ENCODE peak calls at places on chromosome 21, in six cellular contexts. One of them, this sample, is unnamed.

GRCh38 chr21:31316488-31317169 is 27.4 kb downstream of the TIAM1 start:
- DNase-seq in mesothelial cell of epicardium: no peak
- DNase-seq in GM12865: no peak
- DNase-seq in adrenal gland: no peak
- DNase-seq in right lobe of liver: no peak
- DNase-seq in pancreas: no peak
- DNase-seq in this sample: no peak

GRCh38 chr21:29834617-29835016 is 105.2 kb downstream of the GRIK1 start:
- DNase-seq in mesothelial cell of epicardium: no peak
- DNase-seq in GM12865: no peak
- DNase-seq in adrenal gland: no peak
- DNase-seq in right lobe of liver: no peak
- DNase-seq in pancreas: no peak
- DNase-seq in this sample: no peak

GRCh38 chr21:31514598-31514997 is 144.9 kb upstream of the SOD1 start:
- DNase-seq in mesothelial cell of epicardium: no peak
- DNase-seq in GM12865: no peak
- DNase-seq in adrenal gland: no peak
- DNase-seq in right lobe of liver: no peak
- DNase-seq in pancreas: peak
- DNase-seq in this sample: no peak

GRCh38 chr21:36385909-36386642 is 884 bp downstream of the CHAF1B start:
- DNase-seq in mesothelial cell of epicardium: no peak
- DNase-seq in GM12865: peak
- DNase-seq in adrenal gland: no peak
- DNase-seq in right lobe of liver: no peak
- DNase-seq in pancreas: no peak
- DNase-seq in this sample: no peak

GRCh38 chr21:37380349-37381323 is 14.1 kb downstream of the DYRK1A start:
- DNase-seq in mesothelial cell of epicardium: no peak
- DNase-seq in GM12865: no peak
- DNase-seq in adrenal gland: peak
- DNase-seq in right lobe of liver: peak
- DNase-seq in pancreas: peak
- DNase-seq in this sample: no peak

GRCh38 chr21:33549848-33550771 is 7.3 kb downstream of the SON start:
- DNase-seq in mesothelial cell of epicardium: no peak
- DNase-seq in GM12865: no peak
- DNase-seq in adrenal gland: no peak
- DNase-seq in right lobe of liver: no peak
- DNase-seq in pancreas: no peak
- DNase-seq in this sample: no peak

GRCh38 chr21:28568692-28569091 is 424.0 kb downstream of the LTN1 start:
- DNase-seq in mesothelial cell of epicardium: no peak
- DNase-seq in GM12865: no peak
- DNase-seq in adrenal gland: no peak
- DNase-seq in right lobe of liver: no peak
- DNase-seq in pancreas: no peak
- DNase-seq in this sample: no peak

GRCh38 chr21:32237021-32237420 is 41.8 kb downstream of the MIS18A start:
- DNase-seq in mesothelial cell of epicardium: no peak
- DNase-seq in GM12865: no peak
- DNase-seq in adrenal gland: no peak
- DNase-seq in right lobe of liver: no peak
- DNase-seq in pancreas: no peak
- DNase-seq in this sample: no peak

GRCh38 chr21:40335689-40336088 is 468.5 kb downstream of the PCP4 start:
- DNase-seq in mesothelial cell of epicardium: no peak
- DNase-seq in GM12865: no peak
- DNase-seq in adrenal gland: no peak
- DNase-seq in right lobe of liver: no peak
- DNase-seq in pancreas: no peak
- DNase-seq in this sample: no peak

GRCh38 chr21:31530364-31530763 is 129.1 kb upstream of the SOD1 start:
- DNase-seq in mesothelial cell of epicardium: no peak
- DNase-seq in GM12865: no peak
- DNase-seq in adrenal gland: no peak
- DNase-seq in right lobe of liver: no peak
- DNase-seq in pancreas: no peak
- DNase-seq in this sample: no peak

GRCh38 chr21:40200962-40201361 is 333.7 kb downstream of the PCP4 start:
- DNase-seq in mesothelial cell of epicardium: no peak
- DNase-seq in GM12865: no peak
- DNase-seq in adrenal gland: no peak
- DNase-seq in right lobe of liver: no peak
- DNase-seq in pancreas: no peak
- DNase-seq in this sample: no peak

GRCh38 chr21:36040389-36040788 is 19.9 kb downstream of the SETD4 start:
- DNase-seq in mesothelial cell of epicardium: no peak
- DNase-seq in GM12865: no peak
- DNase-seq in adrenal gland: no peak
- DNase-seq in right lobe of liver: no peak
- DNase-seq in pancreas: no peak
- DNase-seq in this sample: no peak

GRCh38 chr21:15437873-15438272 is 291.9 kb upstream of the USP25 start:
- DNase-seq in mesothelial cell of epicardium: no peak
- DNase-seq in GM12865: peak
- DNase-seq in adrenal gland: no peak
- DNase-seq in right lobe of liver: no peak
- DNase-seq in pancreas: no peak
- DNase-seq in this sample: no peak

GRCh38 chr21:31151682-31152081 is 113.4 kb upstream of the KRTAP19-8 start:
- DNase-seq in mesothelial cell of epicardium: no peak
- DNase-seq in GM12865: no peak
- DNase-seq in adrenal gland: no peak
- DNase-seq in right lobe of liver: no peak
- DNase-seq in pancreas: no peak
- DNase-seq in this sample: no peak

GRCh38 chr21:45162115-45162514 is 87.7 kb downstream of the ADARB1 start:
- DNase-seq in mesothelial cell of epicardium: no peak
- DNase-seq in GM12865: no peak
- DNase-seq in adrenal gland: no peak
- DNase-seq in right lobe of liver: no peak
- DNase-seq in pancreas: no peak
- DNase-seq in this sample: no peak

GRCh38 chr21:26405071-26405470 is 168.0 kb downstream of the CYYR1 start:
- DNase-seq in mesothelial cell of epicardium: no peak
- DNase-seq in GM12865: no peak
- DNase-seq in adrenal gland: no peak
- DNase-seq in right lobe of liver: no peak
- DNase-seq in pancreas: no peak
- DNase-seq in this sample: no peak

GRCh38 chr21:16572032-16572431 is 842.2 kb downstream of the USP25 start:
- DNase-seq in mesothelial cell of epicardium: no peak
- DNase-seq in GM12865: no peak
- DNase-seq in adrenal gland: no peak
- DNase-seq in right lobe of liver: no peak
- DNase-seq in pancreas: no peak
- DNase-seq in this sample: no peak

GRCh38 chr21:34023691-34024381 is 49.5 kb upstream of the MRPS6 start:
- DNase-seq in mesothelial cell of epicardium: no peak
- DNase-seq in GM12865: no peak
- DNase-seq in adrenal gland: no peak
- DNase-seq in right lobe of liver: no peak
- DNase-seq in pancreas: no peak
- DNase-seq in this sample: no peak

GRCh38 chr21:33230518-33231324 is 983 bp downstream of the IFNAR2 start:
- DNase-seq in mesothelial cell of epicardium: no peak
- DNase-seq in GM12865: peak
- DNase-seq in adrenal gland: peak
- DNase-seq in right lobe of liver: peak
- DNase-seq in pancreas: peak
- DNase-seq in this sample: no peak

GRCh38 chr21:45228171-45228641 is 59.5 kb downstream of the POFUT2 start:
- DNase-seq in mesothelial cell of epicardium: no peak
- DNase-seq in GM12865: no peak
- DNase-seq in adrenal gland: peak
- DNase-seq in right lobe of liver: no peak
- DNase-seq in pancreas: no peak
- DNase-seq in this sample: no peak

GRCh38 chr21:34878940-34879339 is 170.2 kb downstream of the RUNX1 start:
- DNase-seq in mesothelial cell of epicardium: no peak
- DNase-seq in GM12865: no peak
- DNase-seq in adrenal gland: no peak
- DNase-seq in right lobe of liver: no peak
- DNase-seq in pancreas: no peak
- DNase-seq in this sample: no peak

GRCh38 chr21:30249936-30250335 is 32.8 kb downstream of the KRTAP24-1 start:
- DNase-seq in mesothelial cell of epicardium: no peak
- DNase-seq in GM12865: no peak
- DNase-seq in adrenal gland: no peak
- DNase-seq in right lobe of liver: no peak
- DNase-seq in pancreas: no peak
- DNase-seq in this sample: no peak

GRCh38 chr21:26389971-26390641 is 183.0 kb downstream of the CYYR1 start:
- DNase-seq in mesothelial cell of epicardium: no peak
- DNase-seq in GM12865: peak
- DNase-seq in adrenal gland: no peak
- DNase-seq in right lobe of liver: no peak
- DNase-seq in pancreas: no peak
- DNase-seq in this sample: no peak

GRCh38 chr21:32581732-32582131 is 3.6 kb downstream of the TCP10L start:
- DNase-seq in mesothelial cell of epicardium: no peak
- DNase-seq in GM12865: no peak
- DNase-seq in adrenal gland: no peak
- DNase-seq in right lobe of liver: no peak
- DNase-seq in pancreas: no peak
- DNase-seq in this sample: no peak

GRCh38 chr21:31656199-31657095 is 3.0 kb upstream of the SOD1 start:
- DNase-seq in mesothelial cell of epicardium: no peak
- DNase-seq in GM12865: peak
- DNase-seq in adrenal gland: no peak
- DNase-seq in right lobe of liver: no peak
- DNase-seq in pancreas: no peak
- DNase-seq in this sample: no peak

GRCh38 chr21:35559881-35560280 is 500.4 kb downstream of the SETD4 start:
- DNase-seq in mesothelial cell of epicardium: no peak
- DNase-seq in GM12865: no peak
- DNase-seq in adrenal gland: no peak
- DNase-seq in right lobe of liver: no peak
- DNase-seq in pancreas: no peak
- DNase-seq in this sample: no peak

GRCh38 chr21:8993284-8993942 is 1528.0 kb upstream of the TPTE start:
- DNase-seq in mesothelial cell of epicardium: no peak
- DNase-seq in GM12865: no peak
- DNase-seq in adrenal gland: no peak
- DNase-seq in right lobe of liver: no peak
- DNase-seq in pancreas: no peak
- DNase-seq in this sample: no peak

GRCh38 chr21:46326110-46326703 is 2.3 kb downstream of the PCNT start:
- DNase-seq in mesothelial cell of epicardium: no peak
- DNase-seq in GM12865: no peak
- DNase-seq in adrenal gland: no peak
- DNase-seq in right lobe of liver: no peak
- DNase-seq in pancreas: no peak
- DNase-seq in this sample: no peak
- TF ChIP-seq CTCF in mesothelial cell of epicardium: no peak
- TF ChIP-seq CTCF in GM12865: no peak
- TF ChIP-seq CTCF in adrenal gland: no peak
- TF ChIP-seq CTCF in right lobe of liver: no peak
- TF ChIP-seq CTCF in pancreas: no peak
- TF ChIP-seq CTCF in this sample: peak

GRCh38 chr21:38769253-38769780 is 36.4 kb upstream of the ETS2 start:
- DNase-seq in mesothelial cell of epicardium: no peak
- DNase-seq in GM12865: no peak
- DNase-seq in adrenal gland: no peak
- DNase-seq in right lobe of liver: no peak
- DNase-seq in pancreas: no peak
- DNase-seq in this sample: no peak

GRCh38 chr21:38771536-38771935 is 34.2 kb upstream of the ETS2 start:
- DNase-seq in mesothelial cell of epicardium: no peak
- DNase-seq in GM12865: no peak
- DNase-seq in adrenal gland: no peak
- DNase-seq in right lobe of liver: no peak
- DNase-seq in pancreas: no peak
- DNase-seq in this sample: no peak

GRCh38 chr21:38766987-38767722 is 38.6 kb upstream of the ETS2 start:
- DNase-seq in mesothelial cell of epicardium: no peak
- DNase-seq in GM12865: peak
- DNase-seq in adrenal gland: no peak
- DNase-seq in right lobe of liver: no peak
- DNase-seq in pancreas: peak
- DNase-seq in this sample: no peak

GRCh38 chr21:38770660-38771059 is 35.1 kb upstream of the ETS2 start:
- DNase-seq in mesothelial cell of epicardium: no peak
- DNase-seq in GM12865: no peak
- DNase-seq in adrenal gland: no peak
- DNase-seq in right lobe of liver: no peak
- DNase-seq in pancreas: no peak
- DNase-seq in this sample: no peak

GRCh38 chr21:38768385-38769071 is 37.2 kb upstream of the ETS2 start:
- DNase-seq in mesothelial cell of epicardium: no peak
- DNase-seq in GM12865: peak
- DNase-seq in adrenal gland: no peak
- DNase-seq in right lobe of liver: no peak
- DNase-seq in pancreas: no peak
- DNase-seq in this sample: no peak
- TF ChIP-seq CTCF in mesothelial cell of epicardium: no peak
- TF ChIP-seq CTCF in GM12865: no peak
- TF ChIP-seq CTCF in adrenal gland: no peak
- TF ChIP-seq CTCF in right lobe of liver: no peak
- TF ChIP-seq CTCF in pancreas: no peak
- TF ChIP-seq CTCF in this sample: no peak

DNA sequence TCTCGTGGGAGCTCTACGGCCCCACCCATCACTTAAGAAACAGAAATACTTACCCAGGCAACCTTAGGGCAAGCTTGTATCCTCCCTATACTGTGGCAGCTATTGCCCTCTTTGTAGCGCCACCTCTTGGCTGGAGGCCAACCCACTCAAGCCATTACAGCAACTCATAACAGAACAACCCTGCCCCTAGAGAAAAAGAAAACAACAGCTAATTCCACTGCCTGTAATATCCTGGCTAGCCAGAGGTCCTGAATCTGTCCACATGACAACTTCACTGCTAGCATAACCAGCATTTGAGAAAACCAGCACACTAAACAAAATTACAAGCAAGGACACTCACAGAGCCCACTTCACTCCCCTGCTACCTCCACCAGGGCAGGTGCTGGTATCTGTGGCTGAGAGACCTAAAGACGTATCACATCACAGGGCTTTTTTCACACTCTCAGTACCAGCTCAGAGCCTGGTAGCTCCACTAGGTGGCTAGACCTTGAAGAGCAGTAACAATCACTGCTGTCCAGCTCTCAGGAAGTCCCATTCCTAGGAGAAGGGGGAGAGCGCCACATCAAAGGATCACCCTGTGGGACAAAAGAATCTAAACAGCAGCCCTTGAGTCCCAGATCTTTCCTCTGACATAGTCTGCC is 14.5 kb upstream of the MX1 start:
- DNase-seq in mesothelial cell of epicardium: no peak
- DNase-seq in GM12865: peak
- DNase-seq in adrenal gland: no peak
- DNase-seq in right lobe of liver: no peak
- DNase-seq in pancreas: peak
- DNase-seq in this sample: no peak
- TF ChIP-seq CTCF in mesothelial cell of epicardium: no peak
- TF ChIP-seq CTCF in GM12865: peak
- TF ChIP-seq CTCF in adrenal gland: no peak
- TF ChIP-seq CTCF in right lobe of liver: no peak
- TF ChIP-seq CTCF in pancreas: no peak
- TF ChIP-seq CTCF in this sample: no peak

GRCh38 chr21:41781047-41781405 is 14.2 kb upstream of the RIPK4 start:
- DNase-seq in mesothelial cell of epicardium: no peak
- DNase-seq in GM12865: no peak
- DNase-seq in adrenal gland: no peak
- DNase-seq in right lobe of liver: no peak
- DNase-seq in pancreas: no peak
- DNase-seq in this sample: no peak
- TF ChIP-seq CTCF in mesothelial cell of epicardium: no peak
- TF ChIP-seq CTCF in GM12865: no peak
- TF ChIP-seq CTCF in adrenal gland: no peak
- TF ChIP-seq CTCF in right lobe of liver: no peak
- TF ChIP-seq CTCF in pancreas: no peak
- TF ChIP-seq CTCF in this sample: no peak